ENCODE peak calls at places on chromosomes 2 and 18, in eight cellular contexts. Z is BE2C; W is CD8-positive, alpha-beta memory T cell; O is gastrocnemius medialis; L is A549; T is neural progenitor cell; Q is GM23248; I is mammary epithelial cell. D is an unnamed sample. For H3K4me1, the result is how much of the 10 kb centered on the place peaks cover.

GRCh38 chr18:21117385-21118135 is 5.9 kb upstream of the ROCK1 start:
- DNase-seq in T (no peak), L (no peak), Z (no peak), I (no peak), W (no peak), O (no peak), Q (peak), D (no peak)

GRCh38 chr18:39909706-39910105 is 2045.3 kb upstream of the PIK3C3 start:
- DNase-seq in I (no peak), Z (no peak), T (no peak), O (no peak), Q (no peak), W (no peak), L (no peak), D (no peak)

GRCh38 chr2:99867690-99868089 is 274.7 kb downstream of the AFF3 start:
- DNase-seq in I (peak), L (no peak), O (no peak), Z (no peak), T (no peak), W (no peak), Q (no peak), D (no peak)

GRCh38 chr2:100752628-100753333 is 67.2 kb upstream of the NPAS2 start:
- DNase-seq in I (peak), Q (peak), Z (no peak), O (no peak), L (peak), T (no peak), W (no peak), D (no peak)

GRCh38 chr2:98809116-98809515 is 78.2 kb upstream of the MGAT4A start:
- DNase-seq in T (no peak), L (no peak), O (no peak), I (no peak), Z (no peak), Q (no peak), W (no peak), D (no peak)

GRCh38 chr18:2903006-2903405 is 56.2 kb downstream of the EMILIN2 start:
- DNase-seq in I (peak), O (peak), Z (no peak), T (no peak), W (no peak), L (no peak), Q (peak), D (no peak)

GRCh38 chr2:190996338-190996946 is 17.5 kb downstream of the STAT1 start:
- DNase-seq in Q (peak), W (no peak), Z (peak), T (peak), O (no peak), L (peak), I (no peak), D (no peak)

GRCh38 chr2:52463457-52463856 is 1304.1 kb upstream of the CHAC2 start:
- DNase-seq in I (no peak), T (no peak), W (no peak), Q (no peak), Z (no peak), O (no peak), L (no peak), D (no peak)

GRCh38 chr18:73842795-73843394 is 304.7 kb downstream of the FBXO15 start:
- DNase-seq in L (peak), O (no peak), T (peak), W (peak), Z (peak), Q (peak), I (peak), D (no peak)

GRCh38 chr2:16664052-16664731 is 1.4 kb downstream of the CYRIA start:
- DNase-seq in L (no peak), I (no peak), T (peak), Q (peak), Z (peak), O (no peak), W (no peak), D (peak)

GRCh38 chr2:128500136-128500800 is 181.6 kb upstream of the HS6ST1 start:
- DNase-seq in I (no peak), Z (no peak), L (no peak), W (no peak), Q (no peak), T (no peak), O (no peak), D (no peak)

GRCh38 chr2:52881606-52882005 is 886.0 kb upstream of the CHAC2 start:
- DNase-seq in I (peak), O (no peak), Q (no peak), L (peak), W (no peak), T (no peak), Z (no peak), D (no peak)

GRCh38 chr2:57881998-57882884 is 164.4 kb upstream of the VRK2 start:
- DNase-seq in Z (no peak), L (peak), W (no peak), T (no peak), O (no peak), I (peak), Q (peak), D (no peak)

GRCh38 chr18:58194028-58194427 is 150.0 kb downstream of the NEDD4L start:
- DNase-seq in W (no peak), I (no peak), L (no peak), Z (peak), O (no peak), T (peak), Q (no peak), D (no peak)

GRCh38 chr2:126889501-126890135 is 9.1 kb upstream of the TEX51 start:
- DNase-seq in Z (no peak), O (no peak), I (no peak), L (no peak), Q (no peak), T (no peak), W (no peak), D (no peak)

GRCh38 chr2:238861766-238862315 is 14.0 kb downstream of the TWIST2 start:
- DNase-seq in O (no peak), Z (no peak), T (no peak), I (no peak), W (no peak), L (no peak), Q (peak), D (no peak)

GRCh38 chr18:50009772-50010171 is 185.2 kb downstream of the MYO5B start:
- DNase-seq in W (peak), I (peak), Q (peak), Z (peak), O (no peak), L (peak), T (peak), D (peak)

GRCh38 chr2:166246901-166247300 is 119.1 kb upstream of the SCN1A start:
- DNase-seq in Z (no peak), T (no peak), W (no peak), I (no peak), O (no peak), L (no peak), Q (no peak), D (no peak)

GRCh38 chr18:51211552-51211951 is 14.1 kb upstream of the MEX3C start:
- DNase-seq in O (no peak), L (no peak), Z (no peak), W (no peak), I (peak), Q (peak), T (no peak), D (peak)

GRCh38 chr2:26697425-26697824 is 4.9 kb downstream of the KCNK3 start:
- DNase-seq in Z (no peak), L (no peak), O (no peak), T (no peak), Q (no peak), W (no peak), I (no peak), D (no peak)

GRCh38 chr2:26692814-26693286 is 328 bp downstream of the KCNK3 start:
- DNase-seq in I (peak), L (no peak), W (no peak), T (no peak), Z (peak), O (no peak), Q (peak), D (no peak)

GRCh38 chr2:26693287-26693849 is 846 bp downstream of the KCNK3 start:
- DNase-seq in Z (peak), I (no peak), L (no peak), Q (no peak), T (peak), W (no peak), O (no peak), D (no peak)

GRCh38 chr2:26694001-26694400 is 1.5 kb downstream of the KCNK3 start:
- DNase-seq in Z (no peak), T (no peak), Q (no peak), I (no peak), L (no peak), O (no peak), W (no peak), D (no peak)

GRCh38 chr2:26696352-26696816 is 3.9 kb downstream of the KCNK3 start:
- DNase-seq in O (no peak), I (peak), L (peak), Q (peak), W (no peak), Z (no peak), T (no peak), D (no peak)
- H3K4me1 ChIP-seq in O (under half), I (under half), L (under half), Q (under half), W (under half), Z (under half), T (under half), D (under half)

GRCh38 chr2:1620081-1620480 is 124.2 kb downstream of the PXDN start:
- DNase-seq in I (no peak), Q (no peak), T (no peak), Z (no peak), L (no peak), O (no peak), W (no peak), D (no peak)

GRCh38 chr2:1614564-1614963 is 129.8 kb downstream of the PXDN start:
- DNase-seq in I (no peak), W (no peak), Z (no peak), T (no peak), L (no peak), Q (no peak), O (no peak), D (no peak)

GRCh38 chr2:1618974-1619373 is 125.3 kb downstream of the PXDN start:
- DNase-seq in W (no peak), Q (no peak), Z (no peak), O (no peak), I (no peak), L (no peak), T (no peak), D (no peak)

GRCh38 chr2:1618191-1618961 is 125.9 kb downstream of the PXDN start:
- DNase-seq in L (no peak), T (no peak), Q (no peak), I (no peak), Z (no peak), W (no peak), O (no peak), D (no peak)

GRCh38 chr2:1617425-1618021 is 126.8 kb downstream of the PXDN start:
- DNase-seq in I (no peak), W (no peak), O (no peak), L (no peak), T (no peak), Z (no peak), Q (no peak), D (no peak)
- H3K4me1 ChIP-seq in I (under half), W (under half), O (under half), L (under half), T (under half), Z (under half), Q (under half), D (under half)

DNA sequence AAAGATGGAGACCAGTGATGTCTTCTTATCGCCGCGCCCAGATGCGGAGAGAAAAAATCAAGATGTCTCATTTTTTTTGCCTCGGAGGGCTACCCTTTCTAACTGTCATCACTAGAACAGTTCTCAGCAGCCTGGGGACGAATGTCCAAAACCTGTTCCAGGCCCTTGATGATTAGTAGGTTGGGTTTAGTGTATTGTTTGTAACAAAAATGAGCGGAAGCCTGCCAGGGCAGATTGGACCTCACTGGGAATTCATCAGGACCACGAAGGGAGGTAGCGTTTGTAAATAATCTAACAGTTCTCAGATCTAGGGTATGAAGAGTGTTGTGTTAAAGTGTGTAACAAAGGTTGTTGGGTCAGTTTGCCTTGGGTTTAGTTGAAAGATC is 767 bp downstream of the CEP68 start:
- DNase-seq in W (no peak), O (no peak), Z (no peak), I (no peak), T (no peak), L (no peak), Q (no peak), D (no peak)
- H3K4me1 ChIP-seq in W (half or more), O (half or more), Z (under half), I (under half), T (under half), L (under half), Q (under half), D (under half)

DNA sequence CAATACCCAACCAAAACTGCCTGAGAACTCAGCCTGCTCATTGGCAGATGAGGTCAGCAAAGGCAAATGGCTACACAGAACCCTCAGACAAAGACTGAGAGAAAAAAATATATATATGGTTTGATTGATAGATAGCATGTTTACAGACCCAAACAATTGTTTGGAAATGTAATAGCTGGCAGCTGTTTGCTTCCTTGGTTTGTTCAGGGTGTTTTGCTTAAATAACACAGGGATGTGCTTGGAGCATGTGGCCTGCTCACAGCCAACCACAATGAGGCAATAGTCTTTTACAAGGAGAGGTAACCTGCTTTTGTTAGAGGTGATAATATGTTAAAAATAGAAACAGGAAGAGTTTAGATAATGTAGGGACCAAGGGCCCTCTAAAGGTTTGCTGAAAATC is 84.5 kb downstream of the PDK1 start:
- DNase-seq in W (no peak), T (no peak), L (no peak), Q (peak), I (no peak), O (no peak), Z (no peak), D (no peak)
- H3K4me1 ChIP-seq in W (under half), T (under half), L (under half), Q (under half), I (under half), O (under half), Z (under half), D (under half)

DNA sequence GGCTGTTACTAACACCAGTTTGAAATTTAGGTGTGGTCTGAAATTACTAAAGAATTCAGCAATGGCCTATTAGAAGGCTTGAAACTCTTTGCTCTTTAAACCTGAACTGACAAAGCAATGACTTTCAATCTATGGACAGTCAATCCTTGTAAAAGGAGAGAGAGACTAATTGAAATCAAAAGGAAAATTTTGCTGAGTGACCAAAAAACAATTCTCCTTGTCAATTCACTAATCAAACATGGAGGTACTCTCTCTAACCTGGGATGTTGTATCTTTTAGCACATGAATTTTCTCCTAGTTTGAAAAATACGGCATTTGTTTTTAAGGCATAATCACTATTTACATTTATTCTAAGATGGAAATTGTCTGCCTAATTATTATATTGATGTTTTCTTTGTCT is 49.6 kb upstream of the ATIC start:
- DNase-seq in Z (no peak), O (no peak), L (no peak), Q (no peak), T (no peak), I (no peak), W (no peak), D (no peak)
- H3K4me1 ChIP-seq in Z (under half), O (under half), L (under half), Q (under half), T (under half), I (under half), W (under half), D (under half)

GRCh38 chr18:9924371-9924943 is 10.6 kb downstream of the VAPA start:
- DNase-seq in Q (no peak), O (no peak), I (no peak), T (no peak), L (no peak), Z (no peak), W (no peak), D (no peak)

GRCh38 chr18:9926977-9927376 is 13.2 kb downstream of the VAPA start:
- DNase-seq in Z (no peak), T (no peak), W (no peak), L (no peak), O (no peak), Q (no peak), I (no peak), D (no peak)

GRCh38 chr18:9926223-9926894 is 12.5 kb downstream of the VAPA start:
- DNase-seq in L (no peak), O (no peak), T (no peak), Q (no peak), W (no peak), Z (no peak), I (no peak), D (no peak)

GRCh38 chr18:9925795-9926194 is 12.0 kb downstream of the VAPA start:
- DNase-seq in Q (no peak), T (no peak), Z (no peak), L (no peak), O (no peak), I (no peak), W (no peak), D (no peak)

GRCh38 chr18:9925369-9925768 is 11.6 kb downstream of the VAPA start:
- DNase-seq in T (no peak), Z (no peak), I (no peak), Q (peak), L (no peak), O (no peak), W (no peak), D (no peak)
- H3K4me1 ChIP-seq in T (under half), Z (under half), I (under half), Q (half or more), L (half or more), O (half or more), W (half or more), D (under half)

GRCh38 chr18:13362051-13362450 is 143.5 kb downstream of the LDLRAD4 start:
- DNase-seq in T (no peak), O (no peak), W (no peak), Q (no peak), L (no peak), Z (no peak), I (no peak), D (no peak)
- H3K4me1 ChIP-seq in T (under half), O (under half), W (under half), Q (under half), L (under half), Z (under half), I (under half), D (under half)

GRCh38 chr18:725641-726040 is 13.2 kb upstream of the ENOSF1 start:
- DNase-seq in T (no peak), L (no peak), Q (no peak), W (no peak), Z (no peak), I (no peak), O (no peak), D (no peak)
- H3K4me1 ChIP-seq in T (under half), L (under half), Q (under half), W (under half), Z (under half), I (under half), O (under half), D (under half)

GRCh38 chr2:134173338-134174016 is 80.4 kb upstream of the MGAT5 start:
- DNase-seq in T (no peak), I (no peak), Q (no peak), Z (no peak), O (peak), W (no peak), L (no peak), D (no peak)
- H3K4me1 ChIP-seq in T (under half), I (under half), Q (under half), Z (under half), O (under half), W (under half), L (under half), D (under half)

GRCh38 chr2:48971801-48972200 is 182.5 kb downstream of the FSHR start:
- DNase-seq in Z (no peak), T (no peak), O (no peak), I (no peak), Q (no peak), L (no peak), W (no peak), D (no peak)

GRCh38 chr2:48965204-48965603 is 189.1 kb downstream of the FSHR start:
- DNase-seq in I (no peak), Q (no peak), Z (no peak), W (no peak), L (no peak), T (no peak), O (no peak), D (no peak)

GRCh38 chr2:48968011-48968410 is 186.3 kb downstream of the FSHR start:
- DNase-seq in Z (no peak), Q (no peak), I (no peak), W (no peak), O (no peak), T (no peak), L (no peak), D (no peak)
- H3K4me1 ChIP-seq in Z (under half), Q (under half), I (under half), W (under half), O (under half), T (under half), L (under half), D (under half)